ENCODE peak calls at places on chromosomes 6 and 20, in five cellular contexts. K is bronchial epithelial cell; X is CD4-positive, CD25-positive, alpha-beta regulatory T cell; F is AG10803; N is foreskin fibroblast. G is an unnamed sample.

GRCh38 chr6:74931567-74931966 is 274.3 kb downstream of the COL12A1 start:
- DNase-seq in X (no peak), F (peak; percentile 98), N (peak; percentile 85), K (peak; percentile 32), G (peak; percentile 85)

GRCh38 chr20:56592211-56592610 is 36.9 kb upstream of the TFAP2C start:
- DNase-seq in F (no peak), N (no peak), K (no peak), X (no peak), G (no peak)

GRCh38 chr6:68126089-68126749 is 508.9 kb upstream of the ADGRB3 start:
- DNase-seq in N (peak; percentile 9), F (no peak), K (no peak), X (no peak), G (peak; percentile 23)

GRCh38 chr6:33000053-33000452 is 9.3 kb downstream of the HLA-DOA start:
- DNase-seq in X (peak; percentile 67), K (peak; percentile 68), N (no peak), F (no peak), G (no peak)

GRCh38 chr20:3987296-3987695 is 28.1 kb downstream of the RNF24 start:
- DNase-seq in F (peak; percentile 62), K (no peak), X (no peak), N (peak; percentile 28), G (no peak)

GRCh38 chr6:101534386-101534785 is 140.9 kb downstream of the GRIK2 start:
- DNase-seq in X (no peak), F (peak; percentile 46), K (no peak), N (peak; percentile 46), G (peak; percentile 59)

GRCh38 chr20:1776608-1777475 is 118.4 kb upstream of the SIRPA start:
- DNase-seq in K (peak; percentile 59), N (peak; percentile 97), X (peak; percentile 81), F (peak; percentile 88), G (peak; percentile 89)

GRCh38 chr6:137227872-137228302 is 8.7 kb upstream of the IFNGR1 start:
- DNase-seq in K (no peak), F (no peak), N (no peak), X (no peak), G (no peak)

GRCh38 chr20:14622796-14623195 is 285.4 kb upstream of the FLRT3 start:
- DNase-seq in X (no peak), K (peak; percentile 91), N (peak; percentile 70), F (no peak), G (peak; percentile 7)

GRCh38 chr20:42652261-42652660 is 537.4 kb downstream of the PTPRT start:
- DNase-seq in N (no peak), F (peak; percentile 1), K (no peak), X (no peak), G (no peak)

GRCh38 chr6:15410752-15411151 is 164.9 kb downstream of the JARID2 start:
- DNase-seq in F (no peak), K (no peak), N (no peak), X (no peak), G (no peak)

GRCh38 chr6:89938014-89938413 is 43.7 kb downstream of the GJA10 start:
- DNase-seq in F (no peak), K (no peak), N (no peak), X (no peak), G (no peak)

GRCh38 chr20:45972500-45973183 is 639 bp upstream of the ZNF335 start:
- DNase-seq in K (no peak), F (no peak), N (peak; percentile 99), X (no peak), G (no peak)

GRCh38 chr6:112311950-112312547 is 35.1 kb upstream of the RFPL4B start:
- DNase-seq in F (peak; percentile 33), X (peak; percentile 29), N (peak; percentile 65), K (peak; percentile 13), G (peak; percentile 55)

GRCh38 chr20:58294497-58295455 is 14.7 kb upstream of the RAB22A start:
- DNase-seq in F (no peak), K (peak; percentile 64), N (no peak), X (no peak), G (no peak)

GRCh38 chr6:139801571-139802321 is 427.3 kb upstream of the CITED2 start:
- DNase-seq in K (peak; percentile 30), F (peak; percentile 9), N (peak; percentile 51), X (no peak), G (peak; percentile 33)

GRCh38 chr20:1434571-1435336 is 31.9 kb downstream of the NSFL1C start:
- DNase-seq in K (peak; percentile 81), X (peak; percentile 94), N (peak; percentile 87), F (peak; percentile 90), G (peak; percentile 88)

GRCh38 chr20:63964412-63964811 is 5.3 kb downstream of the ZNF512B start:
- DNase-seq in X (no peak), K (no peak), F (no peak), N (no peak), G (no peak)

GRCh38 chr6:17831135-17831534 is 124.4 kb upstream of the NUP153 start:
- DNase-seq in N (peak; percentile 70), X (no peak), F (peak; percentile 90), K (no peak), G (peak; percentile 86)

GRCh38 chr6:143620461-143620860 is 57.3 kb upstream of the PHACTR2 start:
- DNase-seq in F (peak; percentile 60), N (peak; percentile 57), K (no peak), X (no peak), G (peak; percentile 42)

GRCh38 chr6:99305021-99305554 is 44.4 kb downstream of the FAXC start:
- DNase-seq in N (no peak), F (no peak), X (no peak), K (no peak), G (no peak)

GRCh38 chr6:41663558-41663957 is 25.3 kb downstream of the MDFI start:
- DNase-seq in F (no peak), K (no peak), N (no peak), X (no peak), G (no peak)

GRCh38 chr6:30156262-30156599 is 4.8 kb downstream of the TRIM10 start:
- DNase-seq in X (no peak), K (peak; percentile 65), N (peak; percentile 8), F (peak; percentile 21), G (no peak)

GRCh38 chr6:17965397-17965796 is 22.0 kb downstream of the KIF13A start:
- DNase-seq in K (no peak), N (peak; percentile 55), X (no peak), F (peak; percentile 74), G (peak; percentile 66)

GRCh38 chr6:34068462-34069044 is 77.3 kb downstream of the GRM4 start:
- DNase-seq in N (no peak), F (no peak), X (no peak), K (no peak), G (no peak)

GRCh38 chr6:109360281-109360680 is 22.0 kb downstream of the CD164 start:
- DNase-seq in F (no peak), X (no peak), K (no peak), N (no peak), G (no peak)

GRCh38 chr6:132812756-132813172 is 1.6 kb upstream of the RPS12 start:
- DNase-seq in K (no peak), X (no peak), F (no peak), N (no peak), G (no peak)

GRCh38 chr20:3188823-3189413 is 15.6 kb downstream of the DDRGK1 start:
- DNase-seq in F (no peak), N (no peak), X (no peak), K (no peak), G (no peak)

DNA sequence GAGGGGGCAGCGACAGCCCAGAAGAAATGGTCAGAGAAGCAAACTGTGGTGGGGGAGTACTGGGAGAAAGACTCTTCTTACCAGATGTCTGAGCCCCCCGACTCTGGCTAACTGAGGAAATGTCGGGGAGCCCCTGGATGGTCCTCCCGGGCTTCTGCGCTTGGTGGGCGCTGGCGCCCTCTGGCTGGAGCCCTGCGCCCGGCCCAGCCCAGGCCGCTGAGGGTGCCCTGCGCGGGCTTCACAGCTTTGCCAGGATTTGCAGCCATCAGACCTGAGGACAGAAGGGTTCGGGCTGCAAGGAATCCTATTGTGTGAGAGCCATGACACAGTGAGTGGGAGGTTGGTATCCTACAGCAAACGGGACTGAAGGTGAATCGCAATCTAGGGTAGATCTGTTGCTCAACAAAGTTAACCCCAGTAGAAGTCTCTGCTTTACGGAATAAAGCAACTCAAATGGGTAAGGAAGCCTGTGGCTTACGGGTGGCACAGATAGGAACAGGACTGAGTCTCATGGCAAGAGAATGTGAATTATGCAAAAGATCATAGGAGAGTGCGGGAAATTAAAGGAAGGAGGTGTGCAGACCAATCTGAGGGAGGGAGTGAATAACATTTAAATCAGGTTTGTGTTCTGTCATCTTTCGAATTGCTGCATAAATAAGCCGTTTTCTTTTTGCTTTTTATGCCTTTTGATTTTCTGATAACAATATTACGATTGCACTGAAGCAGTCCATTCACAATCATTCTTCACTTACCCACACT is 719 bp upstream of the RCAN2 start:
- DNase-seq in K (peak; percentile 29), X (no peak), N (peak; percentile 75), F (peak; percentile 25), G (no peak)
- H3K4me3 ChIP-seq in K (peak overlapping the region; percentile 33), X (no peak overlapping the region), N (peak overlapping the region; percentile 63), F (peak overlapping the region; percentile 73), G (peak overlapping the region; percentile 47)

DNA sequence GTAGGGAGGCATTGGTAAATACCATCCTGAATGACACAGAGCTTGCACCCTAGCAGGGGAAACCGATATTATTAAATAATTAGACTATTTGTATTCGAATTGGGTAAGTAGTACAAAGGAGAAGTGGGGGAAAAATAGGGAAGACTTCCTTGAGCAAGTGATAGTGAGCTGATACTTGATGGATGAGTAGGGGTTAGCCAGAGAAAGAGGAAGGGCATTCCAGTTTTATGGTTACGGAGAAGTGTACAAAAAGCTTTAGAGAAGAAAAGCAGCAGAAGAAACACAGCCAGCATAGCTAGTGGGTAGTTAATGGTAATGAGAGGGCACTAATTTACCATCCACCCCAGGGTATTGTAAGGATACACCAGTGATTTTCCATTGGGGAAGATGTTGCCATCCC is 1.6 kb downstream of the RIOK1 start:
- DNase-seq in K (peak; percentile 29), F (no peak), N (peak; percentile 51), X (no peak), G (no peak)
- H3K4me3 ChIP-seq in K (no peak overlapping the region), F (no peak overlapping the region), N (peak overlapping the region; percentile 82), X (peak overlapping the region; percentile 97), G (no peak overlapping the region)

DNA sequence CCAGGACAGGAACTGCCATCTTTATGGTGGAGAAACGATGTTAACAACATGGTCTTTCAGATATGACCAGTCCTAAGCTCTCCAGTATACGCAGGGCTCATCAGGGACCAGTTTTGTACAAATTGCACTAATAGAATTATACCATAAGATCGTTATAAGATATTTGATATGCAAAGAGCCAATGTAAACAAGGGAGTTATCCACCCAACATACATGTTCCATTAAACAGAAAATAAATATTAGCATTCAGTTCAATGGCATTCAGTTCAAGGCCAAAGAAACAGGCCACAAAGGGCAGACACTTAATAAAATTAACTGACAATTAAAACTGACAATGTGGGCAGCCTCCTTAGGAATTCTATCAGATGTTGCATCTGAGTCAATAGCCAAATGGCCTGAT is 2.6 kb downstream of the GFOD1 start:
- DNase-seq in F (no peak), X (no peak), K (no peak), N (no peak), G (no peak)
- H3K4me3 ChIP-seq in F (no peak overlapping the region), X (no peak overlapping the region), K (peak overlapping the region; percentile 71), N (no peak overlapping the region), G (no peak overlapping the region)

DNA sequence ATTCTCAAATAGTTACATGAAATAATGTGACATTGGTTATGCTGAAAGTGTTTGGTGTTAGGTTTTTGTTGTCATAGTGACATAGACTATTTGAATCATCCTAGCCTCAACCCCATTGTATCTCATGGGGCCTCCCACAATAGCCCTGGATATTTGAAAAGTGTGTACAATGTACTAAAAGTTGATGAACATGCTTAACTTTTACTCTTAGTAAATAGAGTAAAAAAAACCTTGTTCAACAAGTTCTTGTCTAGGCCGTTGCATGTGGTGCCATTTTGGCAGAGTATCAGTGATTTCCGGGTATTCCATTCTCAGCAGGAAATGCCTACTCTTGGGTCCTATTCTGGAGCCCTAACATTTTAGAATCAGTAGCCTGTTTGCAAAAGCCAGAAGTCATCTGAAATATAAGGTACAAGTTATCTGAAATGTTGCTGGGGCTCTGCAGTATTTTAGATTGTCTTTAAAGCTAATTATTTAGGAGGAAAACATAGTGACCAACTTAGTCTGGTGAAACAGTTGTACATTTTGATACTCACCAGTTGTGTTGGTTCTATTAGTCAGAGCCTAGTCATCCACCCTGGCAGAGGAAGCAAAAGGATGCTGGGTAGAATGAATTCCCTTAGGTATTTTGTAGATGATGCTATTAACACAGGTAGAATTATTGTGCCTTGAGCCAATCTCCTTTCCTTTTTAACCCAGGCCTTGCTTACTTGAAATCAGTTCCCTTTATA is 82.8 kb downstream of the RTN4IP1 start:
- DNase-seq in X (no peak), K (peak; percentile 96), F (peak; percentile 73), N (peak; percentile 91), G (peak; percentile 87)
- H3K4me3 ChIP-seq in X (no peak overlapping the region), K (no peak overlapping the region), F (no peak overlapping the region), N (no peak overlapping the region), G (no peak overlapping the region)